ENCODE peak calls at places on chromosomes 3 and 15, in seven cellular contexts. One of them, this sample, is unnamed.

GRCh38 chr15:40911139-40911538 is 16.9 kb downstream of the VPS18 start:
- DNase-seq in stimulated activated CD4-positive, alpha-beta T cell treated with anti-CD3 and anti-CD28 coated beads, Interleukin-12 subunit alpha, Interleukin-12 subunit beta, amount 100 ng/mL, for 48 hours: no peak
- DNase-seq in WERI-Rb-1: peak; percentile 90
- DNase-seq in PC-9: no peak
- DNase-seq in cardiac muscle cell: no peak
- DNase-seq in stimulated activated CD8-positive, alpha-beta memory T cell treated with anti-CD3 and anti-CD28 coated beads, Interleukin-15, amount 100 ng/mL, for 24 hours: no peak
- DNase-seq in T-helper 9 cell: no peak
- DNase-seq in this sample: no peak

GRCh38 chr3:124752051-124752450 is 21.8 kb downstream of the UMPS start:
- DNase-seq in stimulated activated CD4-positive, alpha-beta T cell treated with anti-CD3 and anti-CD28 coated beads, Interleukin-12 subunit alpha, Interleukin-12 subunit beta, amount 100 ng/mL, for 48 hours: no peak
- DNase-seq in WERI-Rb-1: no peak
- DNase-seq in PC-9: no peak
- DNase-seq in cardiac muscle cell: no peak
- DNase-seq in stimulated activated CD8-positive, alpha-beta memory T cell treated with anti-CD3 and anti-CD28 coated beads, Interleukin-15, amount 100 ng/mL, for 24 hours: no peak
- DNase-seq in T-helper 9 cell: no peak
- DNase-seq in this sample: no peak

GRCh38 chr3:106249159-106249558 is 380.3 kb upstream of the CBLB start:
- DNase-seq in stimulated activated CD4-positive, alpha-beta T cell treated with anti-CD3 and anti-CD28 coated beads, Interleukin-12 subunit alpha, Interleukin-12 subunit beta, amount 100 ng/mL, for 48 hours: no peak
- DNase-seq in WERI-Rb-1: no peak
- DNase-seq in PC-9: no peak
- DNase-seq in cardiac muscle cell: no peak
- DNase-seq in stimulated activated CD8-positive, alpha-beta memory T cell treated with anti-CD3 and anti-CD28 coated beads, Interleukin-15, amount 100 ng/mL, for 24 hours: no peak
- DNase-seq in T-helper 9 cell: no peak
- DNase-seq in this sample: no peak

GRCh38 chr15:88738796-88739195 is 64.4 kb upstream of the ACAN start:
- DNase-seq in stimulated activated CD4-positive, alpha-beta T cell treated with anti-CD3 and anti-CD28 coated beads, Interleukin-12 subunit alpha, Interleukin-12 subunit beta, amount 100 ng/mL, for 48 hours: no peak
- DNase-seq in WERI-Rb-1: peak; percentile 30
- DNase-seq in PC-9: no peak
- DNase-seq in cardiac muscle cell: no peak
- DNase-seq in stimulated activated CD8-positive, alpha-beta memory T cell treated with anti-CD3 and anti-CD28 coated beads, Interleukin-15, amount 100 ng/mL, for 24 hours: no peak
- DNase-seq in T-helper 9 cell: no peak
- DNase-seq in this sample: no peak

GRCh38 chr3:151203053-151203420 is at the start of gene GPR171:
- DNase-seq in stimulated activated CD4-positive, alpha-beta T cell treated with anti-CD3 and anti-CD28 coated beads, Interleukin-12 subunit alpha, Interleukin-12 subunit beta, amount 100 ng/mL, for 48 hours: peak; percentile 50
- DNase-seq in WERI-Rb-1: no peak
- DNase-seq in PC-9: no peak
- DNase-seq in cardiac muscle cell: no peak
- DNase-seq in stimulated activated CD8-positive, alpha-beta memory T cell treated with anti-CD3 and anti-CD28 coated beads, Interleukin-15, amount 100 ng/mL, for 24 hours: peak; percentile 28
- DNase-seq in T-helper 9 cell: peak; percentile 43
- DNase-seq in this sample: peak; percentile 33

GRCh38 chr15:59367022-59367451 is 5.6 kb downstream of the MYO1E start:
- DNase-seq in stimulated activated CD4-positive, alpha-beta T cell treated with anti-CD3 and anti-CD28 coated beads, Interleukin-12 subunit alpha, Interleukin-12 subunit beta, amount 100 ng/mL, for 48 hours: no peak
- DNase-seq in WERI-Rb-1: no peak
- DNase-seq in PC-9: no peak
- DNase-seq in cardiac muscle cell: no peak
- DNase-seq in stimulated activated CD8-positive, alpha-beta memory T cell treated with anti-CD3 and anti-CD28 coated beads, Interleukin-15, amount 100 ng/mL, for 24 hours: no peak
- DNase-seq in T-helper 9 cell: no peak
- DNase-seq in this sample: no peak

GRCh38 chr3:66675383-66675782 is 174.6 kb upstream of the LRIG1 start:
- DNase-seq in stimulated activated CD4-positive, alpha-beta T cell treated with anti-CD3 and anti-CD28 coated beads, Interleukin-12 subunit alpha, Interleukin-12 subunit beta, amount 100 ng/mL, for 48 hours: no peak
- DNase-seq in WERI-Rb-1: no peak
- DNase-seq in PC-9: no peak
- DNase-seq in cardiac muscle cell: no peak
- DNase-seq in stimulated activated CD8-positive, alpha-beta memory T cell treated with anti-CD3 and anti-CD28 coated beads, Interleukin-15, amount 100 ng/mL, for 24 hours: no peak
- DNase-seq in T-helper 9 cell: no peak
- DNase-seq in this sample: no peak

GRCh38 chr3:136898954-136899353 is 36.9 kb downstream of the NCK1 start:
- DNase-seq in stimulated activated CD4-positive, alpha-beta T cell treated with anti-CD3 and anti-CD28 coated beads, Interleukin-12 subunit alpha, Interleukin-12 subunit beta, amount 100 ng/mL, for 48 hours: no peak
- DNase-seq in WERI-Rb-1: no peak
- DNase-seq in PC-9: no peak
- DNase-seq in cardiac muscle cell: no peak
- DNase-seq in stimulated activated CD8-positive, alpha-beta memory T cell treated with anti-CD3 and anti-CD28 coated beads, Interleukin-15, amount 100 ng/mL, for 24 hours: no peak
- DNase-seq in T-helper 9 cell: no peak
- DNase-seq in this sample: no peak

GRCh38 chr15:34584321-34584668 is 844 bp upstream of the GOLGA8B start:
- DNase-seq in stimulated activated CD4-positive, alpha-beta T cell treated with anti-CD3 and anti-CD28 coated beads, Interleukin-12 subunit alpha, Interleukin-12 subunit beta, amount 100 ng/mL, for 48 hours: no peak
- DNase-seq in WERI-Rb-1: peak; percentile 18
- DNase-seq in PC-9: no peak
- DNase-seq in cardiac muscle cell: no peak
- DNase-seq in stimulated activated CD8-positive, alpha-beta memory T cell treated with anti-CD3 and anti-CD28 coated beads, Interleukin-15, amount 100 ng/mL, for 24 hours: no peak
- DNase-seq in T-helper 9 cell: no peak
- DNase-seq in this sample: no peak

GRCh38 chr15:35567392-35567791 is 21.4 kb upstream of the DPH6 start:
- DNase-seq in stimulated activated CD4-positive, alpha-beta T cell treated with anti-CD3 and anti-CD28 coated beads, Interleukin-12 subunit alpha, Interleukin-12 subunit beta, amount 100 ng/mL, for 48 hours: no peak
- DNase-seq in WERI-Rb-1: no peak
- DNase-seq in PC-9: no peak
- DNase-seq in cardiac muscle cell: no peak
- DNase-seq in stimulated activated CD8-positive, alpha-beta memory T cell treated with anti-CD3 and anti-CD28 coated beads, Interleukin-15, amount 100 ng/mL, for 24 hours: no peak
- DNase-seq in T-helper 9 cell: no peak
- DNase-seq in this sample: no peak

GRCh38 chr3:127264292-127264691 is 23.6 kb downstream of the PRR20G start:
- DNase-seq in stimulated activated CD4-positive, alpha-beta T cell treated with anti-CD3 and anti-CD28 coated beads, Interleukin-12 subunit alpha, Interleukin-12 subunit beta, amount 100 ng/mL, for 48 hours: no peak
- DNase-seq in WERI-Rb-1: no peak
- DNase-seq in PC-9: no peak
- DNase-seq in cardiac muscle cell: no peak
- DNase-seq in stimulated activated CD8-positive, alpha-beta memory T cell treated with anti-CD3 and anti-CD28 coated beads, Interleukin-15, amount 100 ng/mL, for 24 hours: no peak
- DNase-seq in T-helper 9 cell: no peak
- DNase-seq in this sample: no peak

GRCh38 chr3:138412821-138413531 is 21.4 kb upstream of the ESYT3 start:
- DNase-seq in stimulated activated CD4-positive, alpha-beta T cell treated with anti-CD3 and anti-CD28 coated beads, Interleukin-12 subunit alpha, Interleukin-12 subunit beta, amount 100 ng/mL, for 48 hours: no peak
- DNase-seq in WERI-Rb-1: no peak
- DNase-seq in PC-9: no peak
- DNase-seq in cardiac muscle cell: no peak
- DNase-seq in stimulated activated CD8-positive, alpha-beta memory T cell treated with anti-CD3 and anti-CD28 coated beads, Interleukin-15, amount 100 ng/mL, for 24 hours: no peak
- DNase-seq in T-helper 9 cell: no peak
- DNase-seq in this sample: no peak

GRCh38 chr3:143330316-143330868 is 210.8 kb downstream of the CHST2 start:
- DNase-seq in stimulated activated CD4-positive, alpha-beta T cell treated with anti-CD3 and anti-CD28 coated beads, Interleukin-12 subunit alpha, Interleukin-12 subunit beta, amount 100 ng/mL, for 48 hours: no peak
- DNase-seq in WERI-Rb-1: no peak
- DNase-seq in PC-9: no peak
- DNase-seq in cardiac muscle cell: no peak
- DNase-seq in stimulated activated CD8-positive, alpha-beta memory T cell treated with anti-CD3 and anti-CD28 coated beads, Interleukin-15, amount 100 ng/mL, for 24 hours: no peak
- DNase-seq in T-helper 9 cell: no peak
- DNase-seq in this sample: no peak

GRCh38 chr3:124846189-124846588 is 41.0 kb downstream of the ITGB5 start:
- DNase-seq in stimulated activated CD4-positive, alpha-beta T cell treated with anti-CD3 and anti-CD28 coated beads, Interleukin-12 subunit alpha, Interleukin-12 subunit beta, amount 100 ng/mL, for 48 hours: no peak
- DNase-seq in WERI-Rb-1: no peak
- DNase-seq in PC-9: peak; percentile 50
- DNase-seq in cardiac muscle cell: no peak
- DNase-seq in stimulated activated CD8-positive, alpha-beta memory T cell treated with anti-CD3 and anti-CD28 coated beads, Interleukin-15, amount 100 ng/mL, for 24 hours: no peak
- DNase-seq in T-helper 9 cell: no peak
- DNase-seq in this sample: no peak

GRCh38 chr15:60973637-60974415 is 255.3 kb downstream of the RORA start:
- DNase-seq in stimulated activated CD4-positive, alpha-beta T cell treated with anti-CD3 and anti-CD28 coated beads, Interleukin-12 subunit alpha, Interleukin-12 subunit beta, amount 100 ng/mL, for 48 hours: no peak
- DNase-seq in WERI-Rb-1: peak; percentile 76
- DNase-seq in PC-9: peak; percentile 60
- DNase-seq in cardiac muscle cell: peak; percentile 28
- DNase-seq in stimulated activated CD8-positive, alpha-beta memory T cell treated with anti-CD3 and anti-CD28 coated beads, Interleukin-15, amount 100 ng/mL, for 24 hours: no peak
- DNase-seq in T-helper 9 cell: no peak
- DNase-seq in this sample: no peak

GRCh38 chr15:62742409-62743171 is 300.0 kb upstream of the TPM1 start:
- DNase-seq in stimulated activated CD4-positive, alpha-beta T cell treated with anti-CD3 and anti-CD28 coated beads, Interleukin-12 subunit alpha, Interleukin-12 subunit beta, amount 100 ng/mL, for 48 hours: peak; percentile 8
- DNase-seq in WERI-Rb-1: peak; percentile 53
- DNase-seq in PC-9: peak; percentile 39
- DNase-seq in cardiac muscle cell: peak; percentile 75
- DNase-seq in stimulated activated CD8-positive, alpha-beta memory T cell treated with anti-CD3 and anti-CD28 coated beads, Interleukin-15, amount 100 ng/mL, for 24 hours: no peak
- DNase-seq in T-helper 9 cell: peak; percentile 7
- DNase-seq in this sample: no peak

GRCh38 chr15:75307778-75308390 is 25.2 kb downstream of the GOLGA6D start:
- DNase-seq in stimulated activated CD4-positive, alpha-beta T cell treated with anti-CD3 and anti-CD28 coated beads, Interleukin-12 subunit alpha, Interleukin-12 subunit beta, amount 100 ng/mL, for 48 hours: no peak
- DNase-seq in WERI-Rb-1: peak; percentile 87
- DNase-seq in PC-9: peak; percentile 51
- DNase-seq in cardiac muscle cell: peak; percentile 57
- DNase-seq in stimulated activated CD8-positive, alpha-beta memory T cell treated with anti-CD3 and anti-CD28 coated beads, Interleukin-15, amount 100 ng/mL, for 24 hours: no peak
- DNase-seq in T-helper 9 cell: no peak
- DNase-seq in this sample: no peak

GRCh38 chr15:34783986-34784385 is 11.4 kb downstream of the ACTC1 start:
- DNase-seq in stimulated activated CD4-positive, alpha-beta T cell treated with anti-CD3 and anti-CD28 coated beads, Interleukin-12 subunit alpha, Interleukin-12 subunit beta, amount 100 ng/mL, for 48 hours: no peak
- DNase-seq in WERI-Rb-1: no peak
- DNase-seq in PC-9: no peak
- DNase-seq in cardiac muscle cell: no peak
- DNase-seq in stimulated activated CD8-positive, alpha-beta memory T cell treated with anti-CD3 and anti-CD28 coated beads, Interleukin-15, amount 100 ng/mL, for 24 hours: no peak
- DNase-seq in T-helper 9 cell: no peak
- DNase-seq in this sample: no peak

GRCh38 chr3:40677749-40678148 is 153.0 kb downstream of the ZNF621 start:
- DNase-seq in stimulated activated CD4-positive, alpha-beta T cell treated with anti-CD3 and anti-CD28 coated beads, Interleukin-12 subunit alpha, Interleukin-12 subunit beta, amount 100 ng/mL, for 48 hours: no peak
- DNase-seq in WERI-Rb-1: no peak
- DNase-seq in PC-9: no peak
- DNase-seq in cardiac muscle cell: no peak
- DNase-seq in stimulated activated CD8-positive, alpha-beta memory T cell treated with anti-CD3 and anti-CD28 coated beads, Interleukin-15, amount 100 ng/mL, for 24 hours: no peak
- DNase-seq in T-helper 9 cell: no peak
- DNase-seq in this sample: no peak

GRCh38 chr15:29058903-29059539 is 173.2 kb downstream of the APBA2 start:
- DNase-seq in stimulated activated CD4-positive, alpha-beta T cell treated with anti-CD3 and anti-CD28 coated beads, Interleukin-12 subunit alpha, Interleukin-12 subunit beta, amount 100 ng/mL, for 48 hours: no peak
- DNase-seq in WERI-Rb-1: no peak
- DNase-seq in PC-9: no peak
- DNase-seq in cardiac muscle cell: no peak
- DNase-seq in stimulated activated CD8-positive, alpha-beta memory T cell treated with anti-CD3 and anti-CD28 coated beads, Interleukin-15, amount 100 ng/mL, for 24 hours: no peak
- DNase-seq in T-helper 9 cell: no peak
- DNase-seq in this sample: no peak

GRCh38 chr3:14767706-14768105 is 51.1 kb upstream of the FGD5 start:
- DNase-seq in stimulated activated CD4-positive, alpha-beta T cell treated with anti-CD3 and anti-CD28 coated beads, Interleukin-12 subunit alpha, Interleukin-12 subunit beta, amount 100 ng/mL, for 48 hours: no peak
- DNase-seq in WERI-Rb-1: no peak
- DNase-seq in PC-9: no peak
- DNase-seq in cardiac muscle cell: no peak
- DNase-seq in stimulated activated CD8-positive, alpha-beta memory T cell treated with anti-CD3 and anti-CD28 coated beads, Interleukin-15, amount 100 ng/mL, for 24 hours: no peak
- DNase-seq in T-helper 9 cell: no peak
- DNase-seq in this sample: no peak

GRCh38 chr3:48990636-48991421 is 788 bp downstream of the P4HTM start:
- DNase-seq in stimulated activated CD4-positive, alpha-beta T cell treated with anti-CD3 and anti-CD28 coated beads, Interleukin-12 subunit alpha, Interleukin-12 subunit beta, amount 100 ng/mL, for 48 hours: no peak
- DNase-seq in WERI-Rb-1: peak; percentile 62
- DNase-seq in PC-9: no peak
- DNase-seq in cardiac muscle cell: peak; percentile 35
- DNase-seq in stimulated activated CD8-positive, alpha-beta memory T cell treated with anti-CD3 and anti-CD28 coated beads, Interleukin-15, amount 100 ng/mL, for 24 hours: no peak
- DNase-seq in T-helper 9 cell: no peak
- DNase-seq in this sample: no peak

GRCh38 chr3:196813903-196814302 is 53.8 kb upstream of the SENP5 start:
- DNase-seq in stimulated activated CD4-positive, alpha-beta T cell treated with anti-CD3 and anti-CD28 coated beads, Interleukin-12 subunit alpha, Interleukin-12 subunit beta, amount 100 ng/mL, for 48 hours: no peak
- DNase-seq in WERI-Rb-1: no peak
- DNase-seq in PC-9: no peak
- DNase-seq in cardiac muscle cell: no peak
- DNase-seq in stimulated activated CD8-positive, alpha-beta memory T cell treated with anti-CD3 and anti-CD28 coated beads, Interleukin-15, amount 100 ng/mL, for 24 hours: no peak
- DNase-seq in T-helper 9 cell: no peak
- DNase-seq in this sample: no peak

GRCh38 chr3:162437480-162437879 is 940.9 kb downstream of the OTOL1 start:
- DNase-seq in stimulated activated CD4-positive, alpha-beta T cell treated with anti-CD3 and anti-CD28 coated beads, Interleukin-12 subunit alpha, Interleukin-12 subunit beta, amount 100 ng/mL, for 48 hours: no peak
- DNase-seq in WERI-Rb-1: no peak
- DNase-seq in PC-9: peak; percentile 51
- DNase-seq in cardiac muscle cell: no peak
- DNase-seq in stimulated activated CD8-positive, alpha-beta memory T cell treated with anti-CD3 and anti-CD28 coated beads, Interleukin-15, amount 100 ng/mL, for 24 hours: no peak
- DNase-seq in T-helper 9 cell: no peak
- DNase-seq in this sample: no peak

GRCh38 chr3:10417849-10418248 is 87.5 kb downstream of the ATP2B2 start:
- DNase-seq in stimulated activated CD4-positive, alpha-beta T cell treated with anti-CD3 and anti-CD28 coated beads, Interleukin-12 subunit alpha, Interleukin-12 subunit beta, amount 100 ng/mL, for 48 hours: no peak
- DNase-seq in WERI-Rb-1: peak; percentile 40
- DNase-seq in PC-9: no peak
- DNase-seq in cardiac muscle cell: no peak
- DNase-seq in stimulated activated CD8-positive, alpha-beta memory T cell treated with anti-CD3 and anti-CD28 coated beads, Interleukin-15, amount 100 ng/mL, for 24 hours: no peak
- DNase-seq in T-helper 9 cell: no peak
- DNase-seq in this sample: no peak

GRCh38 chr3:12938258-12938711 is 96.9 kb upstream of the RPL32 start:
- DNase-seq in stimulated activated CD4-positive, alpha-beta T cell treated with anti-CD3 and anti-CD28 coated beads, Interleukin-12 subunit alpha, Interleukin-12 subunit beta, amount 100 ng/mL, for 48 hours: no peak
- DNase-seq in WERI-Rb-1: no peak
- DNase-seq in PC-9: no peak
- DNase-seq in cardiac muscle cell: no peak
- DNase-seq in stimulated activated CD8-positive, alpha-beta memory T cell treated with anti-CD3 and anti-CD28 coated beads, Interleukin-15, amount 100 ng/mL, for 24 hours: no peak
- DNase-seq in T-helper 9 cell: no peak
- DNase-seq in this sample: no peak

This sample was measured in GM12878.